ENCODE peak calls at places on chromosomes 6 and 20, in eight cellular contexts. Z is A549; C is H9; P is Calu3; B is RWPE1; D is nephron progenitor cell; J is right atrium auricular region; U is CD4-positive, alpha-beta T cell. V is an unnamed sample.

GRCh38 chr6:137309078-137309762 is 90.0 kb upstream of the IFNGR1 start:
- DNase-seq in C (peak), P (peak), B (peak), Z (no peak), J (peak), U (no peak), D (peak), V (no peak)

GRCh38 chr6:130760006-130760405 is 67.2 kb upstream of the SMLR1 start:
- DNase-seq in C (peak), Z (no peak), D (no peak), U (no peak), B (peak), P (peak), J (no peak), V (peak)

GRCh38 chr6:11374036-11375010 is 141.9 kb upstream of the NEDD9 start:
- DNase-seq in B (no peak), J (no peak), D (no peak), Z (no peak), U (no peak), P (no peak), C (no peak), V (no peak)

GRCh38 chr6:170265655-170266054 is 25.2 kb downstream of the DLL1 start:
- DNase-seq in Z (no peak), C (no peak), D (no peak), P (peak), J (peak), B (no peak), U (no peak), V (no peak)

GRCh38 chr6:147248859-147249258 is 44.6 kb downstream of the STXBP5 start:
- DNase-seq in U (no peak), D (no peak), P (no peak), Z (no peak), C (peak), J (no peak), B (no peak), V (no peak)

GRCh38 chr6:47160702-47161101 is 118.6 kb upstream of the ADGRF1 start:
- DNase-seq in D (no peak), P (no peak), Z (no peak), U (no peak), B (no peak), C (no peak), J (no peak), V (no peak)

GRCh38 chr6:113873043-113873667 is 16.0 kb downstream of the MARCKS start:
- DNase-seq in B (no peak), C (no peak), Z (peak), D (no peak), U (no peak), P (peak), J (no peak), V (no peak)

GRCh38 chr6:30447237-30447636 is 42.1 kb upstream of the HLA-E start:
- DNase-seq in D (peak), C (peak), Z (peak), P (peak), U (no peak), B (no peak), J (no peak), V (peak)

GRCh38 chr6:132830236-132830799 is 15.9 kb downstream of the RPS12 start:
- DNase-seq in J (no peak), P (peak), B (no peak), D (no peak), U (no peak), Z (no peak), C (no peak), V (no peak)

GRCh38 chr6:22826961-22827360 is 257.6 kb downstream of the HDGFL1 start:
- DNase-seq in U (no peak), P (peak), C (no peak), D (no peak), Z (no peak), B (no peak), J (no peak), V (no peak)

GRCh38 chr20:37362231-37362792 is 16.4 kb downstream of the SRC start:
- DNase-seq in D (no peak), C (no peak), B (no peak), J (no peak), Z (no peak), U (no peak), P (no peak), V (no peak)

GRCh38 chr6:106324726-106325335 is 729 bp downstream of the ATG5 start:
- DNase-seq in Z (no peak), B (peak), C (no peak), J (no peak), U (no peak), D (no peak), P (no peak), V (no peak)

GRCh38 chr20:46021361-46022359 is 7.4 kb upstream of the SLC12A5 start:
- DNase-seq in D (peak), C (peak), U (peak), B (peak), Z (peak), J (no peak), P (peak), V (peak)

GRCh38 chr6:162343902-162344226 is 383.7 kb downstream of the PRKN start:
- DNase-seq in J (no peak), U (no peak), D (no peak), B (no peak), C (no peak), P (peak), Z (no peak), V (no peak)

GRCh38 chr20:52268184-52268583 is 76.6 kb upstream of the ZFP64 start:
- DNase-seq in Z (no peak), U (no peak), C (no peak), P (no peak), B (no peak), J (no peak), D (no peak), V (no peak)

GRCh38 chr6:111823831-111824607 is 49.2 kb downstream of the FYN start:
- DNase-seq in B (peak), P (no peak), C (no peak), J (no peak), U (no peak), Z (no peak), D (no peak), V (no peak)

GRCh38 chr20:12179692-12180091 is 262.0 kb downstream of the BTBD3 start:
- DNase-seq in J (no peak), C (no peak), B (no peak), D (no peak), P (no peak), U (no peak), Z (no peak), V (no peak)

GRCh38 chr6:106518748-106519147 is 110.5 kb downstream of the RTN4IP1 start:
- DNase-seq in B (no peak), U (no peak), P (no peak), J (no peak), Z (no peak), C (no peak), D (no peak), V (no peak)

GRCh38 chr6:156687875-156688549 is 89.2 kb upstream of the ARID1B start:
- DNase-seq in C (peak), Z (no peak), J (no peak), P (no peak), U (no peak), B (no peak), D (peak), V (peak)

GRCh38 chr6:162195441-162195840 is 532.1 kb downstream of the PRKN start:
- DNase-seq in P (no peak), C (no peak), B (no peak), D (no peak), U (no peak), J (no peak), Z (no peak), V (no peak)

GRCh38 chr6:143276436-143276835 is 174.1 kb downstream of the ADAT2 start:
- DNase-seq in C (no peak), J (no peak), U (no peak), D (no peak), Z (no peak), P (no peak), B (no peak), V (no peak)

GRCh38 chr6:25685896-25686295 is 33.9 kb downstream of the SCGN start:
- DNase-seq in P (no peak), Z (no peak), U (no peak), C (no peak), J (no peak), B (no peak), D (no peak), V (no peak)
- TF ChIP-seq CTCF in P (no peak), Z (no peak), U (no peak), C (no peak), J (no peak), B (no peak), D (no peak), V (no peak)

GRCh38 chr6:36285187-36285612 is 15.3 kb downstream of the PNPLA1 start:
- DNase-seq in J (no peak), Z (no peak), P (no peak), D (peak), C (peak), B (no peak), U (no peak), V (no peak)
- TF ChIP-seq CTCF in J (no peak), Z (no peak), P (no peak), D (no peak), C (peak), B (no peak), U (no peak), V (no peak)

DNA sequence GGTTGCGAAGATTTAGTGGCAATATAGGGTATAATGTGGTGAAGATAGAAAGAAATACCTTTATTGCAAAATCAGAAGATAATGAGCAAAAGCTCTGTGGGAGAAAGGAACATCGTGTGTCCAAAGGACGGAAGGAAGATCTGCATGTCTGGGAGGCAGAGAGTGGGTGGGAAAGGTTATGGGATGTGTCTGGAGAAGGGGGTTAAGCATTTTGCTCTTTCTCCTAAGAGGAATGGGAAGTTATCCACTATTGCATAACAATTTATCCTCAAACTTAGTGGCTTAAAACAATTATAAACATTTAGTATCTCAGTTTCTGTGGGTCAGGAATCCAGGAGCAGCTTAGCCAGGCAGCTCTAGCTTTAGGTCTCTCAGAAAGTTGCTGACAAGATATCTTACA is 229.1 kb upstream of the CITED2 start:
- DNase-seq in C (no peak), P (no peak), U (no peak), D (no peak), B (no peak), J (no peak), Z (no peak), V (no peak)
- TF ChIP-seq CTCF in C (no peak), P (no peak), U (no peak), D (no peak), B (no peak), J (no peak), Z (no peak), V (no peak)

GRCh38 chr20:7090001-7090400 is 322.5 kb downstream of the BMP2 start:
- DNase-seq in U (no peak), Z (no peak), P (no peak), D (no peak), J (no peak), B (peak), C (no peak), V (no peak)

GRCh38 chr20:7090753-7091310 is 323.3 kb downstream of the BMP2 start:
- DNase-seq in D (no peak), Z (no peak), P (peak), J (no peak), U (no peak), C (peak), B (no peak), V (no peak)

GRCh38 chr20:7091655-7092054 is 324.2 kb downstream of the BMP2 start:
- DNase-seq in Z (no peak), J (no peak), B (no peak), P (no peak), U (no peak), C (no peak), D (no peak), V (no peak)

DNA sequence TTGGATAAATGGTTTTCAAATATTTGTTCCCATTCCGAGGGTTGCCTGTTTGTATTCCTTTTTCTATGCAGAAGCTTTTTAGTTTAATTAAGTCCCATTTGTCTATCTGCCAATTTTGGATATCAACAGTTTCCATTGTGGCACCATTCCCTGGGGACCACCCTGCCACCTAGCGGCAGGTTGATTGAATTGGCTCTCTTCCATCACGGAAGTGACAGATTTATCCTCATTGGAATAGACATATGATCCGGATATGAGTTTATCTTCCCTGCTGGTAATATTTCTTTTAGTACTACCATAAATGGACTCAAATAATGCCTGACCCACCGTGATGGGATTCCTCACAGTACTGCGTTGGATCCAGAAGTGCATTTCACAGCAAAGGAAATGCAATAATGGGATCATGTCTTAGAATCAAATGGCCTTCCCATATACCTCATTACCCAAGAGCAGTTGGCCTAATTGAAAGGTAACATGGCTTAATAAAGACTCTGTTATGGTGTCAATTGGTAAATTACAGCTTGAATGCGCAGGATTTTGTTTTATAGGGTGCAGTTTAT is 327.0 kb downstream of the BMP2 start:
- DNase-seq in J (no peak), D (peak), Z (peak), P (peak), B (peak), C (peak), U (no peak), V (peak)
- TF ChIP-seq CTCF in J (no peak), D (peak), Z (peak), P (peak), B (peak), C (peak), U (no peak), V (peak)

GRCh38 chr6:84967389-84967788 is 203.0 kb upstream of the TBX18 start:
- DNase-seq in C (peak), Z (peak), B (peak), D (peak), J (no peak), U (no peak), P (peak), V (peak)
- TF ChIP-seq CTCF in C (peak), Z (peak), B (peak), D (peak), J (no peak), U (no peak), P (peak), V (no peak)

DNA sequence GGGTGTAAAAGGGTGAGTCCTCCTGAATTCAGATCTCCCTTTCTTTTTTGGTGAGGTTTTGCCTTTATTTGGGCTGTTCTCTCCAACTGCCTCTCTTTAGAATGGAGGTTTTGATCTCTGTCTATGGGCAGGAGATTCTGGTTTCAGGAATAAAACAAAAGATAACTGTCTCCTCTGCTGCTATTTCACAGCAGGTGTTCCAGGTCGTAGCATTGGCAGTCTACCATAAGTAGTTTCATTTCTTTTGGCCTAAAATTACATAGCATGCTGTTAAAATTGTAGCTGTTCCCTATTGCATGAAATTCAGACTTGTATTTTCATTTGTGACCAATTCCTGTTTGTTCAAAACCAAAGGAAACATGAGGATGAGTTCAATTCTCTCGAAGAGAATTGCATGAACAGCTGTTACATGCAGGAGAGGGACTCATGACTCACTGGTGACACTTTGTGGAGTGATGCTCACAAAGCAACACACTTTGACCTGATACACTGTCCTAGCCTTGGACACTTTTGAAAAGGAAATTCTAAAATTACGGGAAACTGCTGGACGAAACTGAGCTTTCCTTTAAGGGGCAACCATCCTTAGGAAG is 76.8 kb upstream of the SIRPG start:
- DNase-seq in D (no peak), J (no peak), B (no peak), C (no peak), U (peak), P (no peak), Z (no peak), V (no peak)
- TF ChIP-seq CTCF in D (no peak), J (no peak), B (no peak), C (no peak), U (peak), P (no peak), Z (peak), V (no peak)

DNA sequence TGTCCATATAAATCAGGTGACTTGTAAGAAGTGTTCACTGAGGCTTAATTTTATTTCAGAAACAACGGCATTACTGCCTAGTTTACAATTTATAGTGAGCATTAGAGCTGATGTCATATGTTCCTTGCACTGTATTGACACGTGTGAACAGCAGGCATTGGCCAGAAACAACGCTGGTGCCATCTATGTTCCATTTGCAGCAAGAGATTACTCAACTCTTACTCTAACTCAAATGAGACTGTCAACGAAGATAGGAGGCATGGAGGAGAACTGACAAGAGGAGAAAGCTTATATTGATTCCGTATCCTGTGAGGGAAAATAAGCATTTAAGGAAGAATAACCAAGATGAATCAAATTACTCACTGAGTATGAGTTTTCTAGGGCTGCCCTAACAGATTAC is 48.4 kb downstream of the MTFR2 start:
- DNase-seq in D (no peak), Z (no peak), C (no peak), P (no peak), U (no peak), J (no peak), B (no peak), V (no peak)
- TF ChIP-seq CTCF in D (no peak), Z (no peak), C (no peak), P (no peak), U (no peak), J (no peak), B (no peak), V (no peak)

DNA sequence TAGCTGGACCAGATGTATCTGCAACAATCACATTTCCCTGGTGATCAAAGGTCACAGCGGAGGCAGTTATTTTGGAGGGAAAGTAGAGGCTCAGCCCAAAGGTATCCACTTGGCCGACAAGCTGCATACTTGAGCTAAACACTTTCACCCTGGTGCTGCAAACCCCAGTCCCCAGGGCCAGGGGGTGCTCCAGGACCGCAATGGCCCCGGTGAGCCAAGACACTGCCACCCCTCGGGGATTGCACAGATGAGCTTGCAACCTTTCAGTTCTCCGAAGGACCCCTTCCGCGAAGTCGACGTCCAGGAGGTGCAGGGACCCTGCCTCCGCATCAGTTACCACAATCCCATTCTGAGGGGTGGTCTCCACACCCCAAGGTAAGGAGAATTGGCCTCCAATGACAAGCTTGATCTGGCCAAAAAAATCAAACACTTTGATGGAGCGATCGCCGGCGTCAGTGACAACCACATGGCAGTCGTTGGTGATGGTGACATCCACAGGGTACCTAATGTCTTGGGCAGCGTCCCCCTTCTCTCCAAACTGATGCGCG is 823 bp downstream of the NHLRC1 start:
- DNase-seq in B (no peak), J (no peak), P (no peak), Z (no peak), C (peak), U (no peak), D (peak), V (no peak)
- TF ChIP-seq CTCF in B (no peak), J (no peak), P (no peak), Z (no peak), C (peak), U (no peak), D (no peak), V (no peak)

V was measured in endothelial cell.